ENCODE peak calls at places on chromosomes 5 and 9, in eight cellular contexts. T is LoVo; O is GM23248; D is brain microvascular endothelial cell; M is stimulated activated CD4-positive, alpha-beta T cell treated with anti-CD3 and anti-CD28 coated beads, Interleukin-4, amount 100 ng/mL, for 24 hours; G is GM12891; K is A549; H is left ventricle myocardium inferior. C is an unnamed sample.

GRCh38 chr9:82284758-82285157 is 296.2 kb downstream of the SPATA31D1 start:
- DNase-seq in T (no peak), O (no peak), D (no peak), M (no peak), G (no peak), K (no peak), H (no peak), C (no peak)

GRCh38 chr5:74279244-74279643 is 361.3 kb downstream of the ENC1 start:
- DNase-seq in T (no peak), O (no peak), D (no peak), M (no peak), G (no peak), K (no peak), H (no peak), C (no peak)

GRCh38 chr9:113131689-113132151 is 19.1 kb upstream of the SLC31A2 start:
- DNase-seq in T (peak), O (peak), D (peak), M (no peak), G (no peak), K (no peak), H (no peak), C (no peak)

GRCh38 chr9:130114741-130115140 is 57.5 kb upstream of the NCS1 start:
- DNase-seq in T (no peak), O (peak), D (no peak), M (no peak), G (no peak), K (no peak), H (no peak), C (no peak)

GRCh38 chr9:38708759-38709158 is 11.2 kb downstream of the FAM240B start:
- DNase-seq in T (no peak), O (no peak), D (peak), M (no peak), G (no peak), K (no peak), H (no peak), C (no peak)

GRCh38 chr9:86500031-86500430 is 145.8 kb upstream of the TUT7 start:
- DNase-seq in T (no peak), O (no peak), D (no peak), M (no peak), G (no peak), K (no peak), H (no peak), C (no peak)

GRCh38 chr5:10729320-10730133 is 31.5 kb downstream of the DAP start:
- DNase-seq in T (no peak), O (no peak), D (no peak), M (no peak), G (no peak), K (no peak), H (peak), C (no peak)

GRCh38 chr5:16807475-16807874 is 128.6 kb downstream of the MYO10 start:
- DNase-seq in T (no peak), O (no peak), D (no peak), M (no peak), G (no peak), K (no peak), H (no peak), C (no peak)

GRCh38 chr9:136854113-136854841 is 2.1 kb downstream of the MAMDC4 start:
- DNase-seq in T (no peak), O (no peak), D (no peak), M (no peak), G (no peak), K (no peak), H (peak), C (no peak)

GRCh38 chr5:180157866-180158265 is 51.1 kb downstream of the RASGEF1C start:
- DNase-seq in T (no peak), O (no peak), D (no peak), M (no peak), G (no peak), K (no peak), H (no peak), C (no peak)

GRCh38 chr5:36238896-36239295 is 2.8 kb downstream of the NADK2 start:
- DNase-seq in T (no peak), O (peak), D (no peak), M (no peak), G (no peak), K (no peak), H (no peak), C (no peak)

GRCh38 chr5:127425037-127425436 is 92.4 kb upstream of the PRRC1 start:
- DNase-seq in T (no peak), O (no peak), D (peak), M (no peak), G (no peak), K (no peak), H (no peak), C (no peak)

GRCh38 chr5:106020889-106021288 is 1649.8 kb downstream of the EFNA5 start:
- DNase-seq in T (no peak), O (no peak), D (no peak), M (no peak), G (no peak), K (no peak), H (no peak), C (no peak)

GRCh38 chr5:145347026-145347616 is 488.0 kb downstream of the PRELID2 start:
- DNase-seq in T (peak), O (peak), D (peak), M (no peak), G (no peak), K (peak), H (no peak), C (no peak)

GRCh38 chr5:36029914-36030313 is 36.8 kb downstream of the UGT3A2 start:
- DNase-seq in T (no peak), O (no peak), D (no peak), M (no peak), G (no peak), K (no peak), H (no peak), C (no peak)

GRCh38 chr5:59066367-59067163 is 483.7 kb downstream of the RAB3C start:
- DNase-seq in T (no peak), O (peak), D (peak), M (no peak), G (no peak), K (peak), H (no peak), C (no peak)

GRCh38 chr9:29625292-29625731 is 2052.0 kb upstream of the C9orf72 start:
- DNase-seq in T (no peak), O (no peak), D (no peak), M (no peak), G (no peak), K (no peak), H (no peak), C (no peak)

GRCh38 chr5:74067748-74068541 is 441.9 kb downstream of the ARHGEF28 start:
- DNase-seq in T (peak), O (peak), D (no peak), M (no peak), G (no peak), K (peak), H (no peak), C (peak)